ENCODE peak calls at places on chromosomes 3 and 15, in eight cellular contexts. M, J, V, T, O, S, A and U are unnamed samples.

GRCh38 chr3:197216169-197216860 is 82.1 kb downstream of the DLG1 start:
- DNase-seq in M (peak; percentile 32), J (peak; percentile 75), V (no peak), T (peak; percentile 21), O (peak; percentile 43), S (no peak), A (no peak), U (no peak)

GRCh38 chr3:126850370-126851085 is 132.4 kb upstream of the PLXNA1 start:
- DNase-seq in M (no peak), J (peak; percentile 78), V (peak; percentile 95), T (peak; percentile 35), O (peak; percentile 38), S (no peak), A (no peak), U (no peak)

GRCh38 chr15:76974456-76975083 is 20.4 kb upstream of the PSTPIP1 start:
- DNase-seq in M (no peak), J (no peak), V (peak; percentile 38), T (no peak), O (no peak), S (no peak), A (no peak), U (no peak)

GRCh38 chr3:11455977-11456376 is 183.8 kb downstream of the ATG7 start:
- DNase-seq in M (no peak), J (peak; percentile 94), V (no peak), T (peak; percentile 72), O (peak; percentile 32), S (no peak), A (no peak), U (no peak)

GRCh38 chr3:15616053-15616452 is 14.5 kb downstream of the BTD start:
- DNase-seq in M (no peak), J (peak; percentile 74), V (no peak), T (no peak), O (no peak), S (no peak), A (no peak), U (no peak)

GRCh38 chr3:198032039-198032438 is 72.0 kb downstream of the LMLN start:
- DNase-seq in M (no peak), J (no peak), V (no peak), T (no peak), O (no peak), S (no peak), A (no peak), U (no peak)

GRCh38 chr15:31088672-31089360 is 12.7 kb downstream of the TRPM1 start:
- DNase-seq in M (no peak), J (no peak), V (no peak), T (no peak), O (no peak), S (no peak), A (no peak), U (no peak)

GRCh38 chr3:152444029-152444641 is 175.4 kb downstream of the MBNL1 start:
- DNase-seq in M (peak; percentile 22), J (peak; percentile 73), V (no peak), T (peak; percentile 32), O (peak; percentile 49), S (no peak), A (no peak), U (no peak)

GRCh38 chr3:165713479-165713878 is 123.7 kb downstream of the BCHE start:
- DNase-seq in M (no peak), J (no peak), V (no peak), T (no peak), O (no peak), S (no peak), A (peak; percentile 26), U (no peak)

GRCh38 chr3:54324069-54324468 is 201.7 kb downstream of the CACNA2D3 start:
- DNase-seq in M (no peak), J (no peak), V (no peak), T (no peak), O (no peak), S (no peak), A (no peak), U (no peak)

GRCh38 chr3:123060054-123060453 is 6.8 kb upstream of the PDIA5 start:
- DNase-seq in M (no peak), J (no peak), V (no peak), T (no peak), O (no peak), S (no peak), A (no peak), U (no peak)

GRCh38 chr3:138348950-138349739 is 766 bp downstream of the MRAS start:
- DNase-seq in M (no peak), J (peak; percentile 26), V (peak; percentile 75), T (peak; percentile 18), O (peak; percentile 13), S (peak; percentile 30), A (no peak), U (no peak)

GRCh38 chr15:63896336-63897115 is 62.8 kb upstream of the HERC1 start:
- DNase-seq in M (no peak), J (peak; percentile 81), V (peak; percentile 62), T (peak; percentile 79), O (peak; percentile 37), S (peak; percentile 72), A (no peak), U (no peak)

GRCh38 chr15:90191795-90192494 is 9.2 kb upstream of the SEMA4B start:
- DNase-seq in M (peak; percentile 58), J (no peak), V (no peak), T (no peak), O (no peak), S (peak; percentile 62), A (peak; percentile 98), U (no peak)

GRCh38 chr3:170499562-170500156 is 81.0 kb downstream of the CLDN11 start:
- DNase-seq in M (peak; percentile 53), J (peak; percentile 57), V (peak; percentile 74), T (peak; percentile 76), O (peak; percentile 68), S (peak; percentile 22), A (no peak), U (no peak)

GRCh38 chr3:39668420-39668819 is 141.0 kb upstream of the MYRIP start:
- DNase-seq in M (peak; percentile 17), J (peak; percentile 38), V (peak; percentile 49), T (peak; percentile 21), O (peak; percentile 49), S (no peak), A (no peak), U (no peak)

GRCh38 chr15:49239105-49239504 is 69.1 kb downstream of the GALK2 start:
- DNase-seq in M (no peak), J (peak; percentile 33), V (no peak), T (no peak), O (no peak), S (no peak), A (no peak), U (no peak)

GRCh38 chr15:32694222-32694983 is 23.4 kb upstream of the GREM1 start:
- DNase-seq in M (no peak), J (no peak), V (no peak), T (no peak), O (no peak), S (no peak), A (no peak), U (no peak)
- TF ChIP-seq CTCF in M (no peak), J (no peak), V (no peak), T (no peak), O (no peak), S (no peak), A (no peak), U (no peak)

GRCh38 chr3:99114565-99115291 is 213.2 kb upstream of the DCBLD2 start:
- DNase-seq in M (peak; percentile 26), J (peak; percentile 69), V (peak; percentile 85), T (no peak), O (peak; percentile 64), S (no peak), A (peak; percentile 11), U (no peak)
- TF ChIP-seq CTCF in M (peak; percentile 45), J (peak; percentile 93), V (peak; percentile 92), T (peak; percentile 91), O (peak; percentile 88), S (no peak), A (no peak), U (no peak)

GRCh38 chr3:71512544-71512943 is 71.0 kb downstream of the FOXP1 start:
- DNase-seq in M (no peak), J (no peak), V (peak; percentile 32), T (no peak), O (no peak), S (no peak), A (no peak), U (no peak)

GRCh38 chr3:71511037-71511436 is 72.5 kb downstream of the FOXP1 start:
- DNase-seq in M (no peak), J (peak; percentile 90), V (peak; percentile 71), T (peak; percentile 43), O (peak; percentile 49), S (no peak), A (no peak), U (no peak)

GRCh38 chr3:71511446-71511845 is 72.1 kb downstream of the FOXP1 start:
- DNase-seq in M (no peak), J (no peak), V (no peak), T (no peak), O (no peak), S (no peak), A (no peak), U (no peak)

GRCh38 chr3:71513081-71513480 is 70.4 kb downstream of the FOXP1 start:
- DNase-seq in M (no peak), J (no peak), V (no peak), T (no peak), O (no peak), S (no peak), A (no peak), U (no peak)

GRCh38 chr3:71512000-71512399 is 71.5 kb downstream of the FOXP1 start:
- DNase-seq in M (no peak), J (no peak), V (peak; percentile 73), T (no peak), O (no peak), S (no peak), A (no peak), U (no peak)
- TF ChIP-seq CTCF in M (no peak), J (no peak), V (peak; percentile 76), T (no peak), O (no peak), S (no peak), A (no peak), U (no peak)

DNA sequence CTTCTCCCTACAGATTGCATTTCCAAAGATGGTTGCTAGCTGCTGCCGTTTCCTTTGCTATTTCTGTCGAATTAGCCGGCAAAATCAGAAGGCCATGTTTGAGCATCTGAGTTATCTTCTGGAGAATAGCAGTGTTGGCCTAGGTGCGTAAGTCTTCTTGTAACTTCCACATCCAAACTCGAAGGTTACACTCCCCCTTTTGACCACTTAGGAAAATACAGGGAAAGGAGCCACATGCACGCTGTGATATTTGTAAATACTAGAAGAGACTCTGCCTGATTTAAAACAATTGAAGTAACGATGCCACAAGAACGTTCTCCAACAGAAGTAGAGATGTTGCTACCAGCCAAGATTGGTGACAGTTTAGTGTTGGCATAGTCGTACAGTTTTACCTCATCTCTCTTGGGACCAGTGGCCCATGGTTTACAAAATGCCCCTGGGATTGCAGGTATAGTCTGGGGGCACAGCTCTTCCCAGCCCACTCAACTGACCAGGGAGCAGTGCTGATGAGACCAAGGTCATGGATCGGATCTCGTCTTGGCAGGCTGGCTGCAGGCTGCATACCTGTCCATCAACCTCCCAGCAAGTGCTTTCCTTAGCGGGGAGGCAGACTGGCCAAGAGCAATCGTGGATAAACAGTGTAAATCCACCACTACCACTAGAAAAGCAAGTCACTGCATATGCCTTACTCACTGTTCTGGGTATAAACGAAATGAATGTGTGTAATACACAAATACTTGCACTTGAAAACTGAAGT is 268.4 kb upstream of the CHRM5 start:
- DNase-seq in M (no peak), J (peak; percentile 12), V (peak; percentile 56), T (no peak), O (peak; percentile 35), S (no peak), A (no peak), U (no peak)
- TF ChIP-seq CTCF in M (no peak), J (peak; percentile 25), V (peak; percentile 68), T (no peak), O (peak; percentile 59), S (peak; percentile 19), A (no peak), U (no peak)